ENCODE peak calls at places on chromosomes 12 and 14, in four cellular contexts. K is endothelial cell of umbilical vein, J is K562, Y is GM12878. F is an unnamed sample.
A peak's percentile ranks its signal among the peaks of the same experiment; 100 is the strongest.

GRCh38 chr14:64760146-64760755 is 56.0 kb downstream of the PLEKHG3 start:
- DNase-seq in K (peak; percentile 32), J (peak; percentile 64), Y (no peak), F (peak; percentile 34)

GRCh38 chr12:130476451-130476850 is 138.8 kb downstream of the PIWIL1 start:
- DNase-seq in K (no peak), J (no peak), Y (no peak), F (no peak)

GRCh38 chr14:99524804-99525698 is 43.8 kb downstream of the CCNK start:
- DNase-seq in K (peak; percentile 24), J (peak; percentile 28), Y (no peak), F (no peak)

GRCh38 chr12:19130224-19131019 is 889 bp downstream of the PLEKHA5 start:
- DNase-seq in K (peak; percentile 44), J (peak; percentile 69), Y (no peak), F (no peak)

GRCh38 chr12:2108166-2108565 is 55.4 kb downstream of the CACNA1C start:
- DNase-seq in K (no peak), J (no peak), Y (no peak), F (no peak)

GRCh38 chr14:23160924-23161522 is 22.4 kb downstream of the SLC7A8 start:
- DNase-seq in K (no peak), J (peak; percentile 85), Y (no peak), F (no peak)

GRCh38 chr12:60710246-60710645 is 1114.4 kb downstream of the SLC16A7 start:
- DNase-seq in K (no peak), J (no peak), Y (no peak), F (no peak)

GRCh38 chr14:75654127-75654732 is 6.4 kb downstream of the ERG28 start:
- DNase-seq in K (peak; percentile 77), J (peak; percentile 63), Y (peak; percentile 38), F (peak; percentile 60)

GRCh38 chr12:7197846-7198245 is 8.4 kb downstream of the PEX5 start:
- DNase-seq in K (no peak), J (no peak), Y (no peak), F (peak; percentile 73)

GRCh38 chr14:21049263-21049662 is 7.1 kb downstream of the RNASE7 start:
- DNase-seq in K (no peak), J (no peak), Y (no peak), F (no peak)

GRCh38 chr14:85580536-85581165 is 50.7 kb downstream of the FLRT2 start:
- DNase-seq in K (peak; percentile 49), J (no peak), Y (no peak), F (no peak)

GRCh38 chr12:63149884-63150254 is 1.1 kb downstream of the AVPR1A start:
- DNase-seq in K (no peak), J (no peak), Y (no peak), F (no peak)

GRCh38 chr12:89181271-89181920 is 170.9 kb downstream of the DUSP6 start:
- DNase-seq in K (peak; percentile 84), J (peak; percentile 11), Y (no peak), F (no peak)

GRCh38 chr12:49796606-49797451 is 31.4 kb downstream of the NCKAP5L start:
- DNase-seq in K (no peak), J (no peak), Y (no peak), F (no peak)

GRCh38 chr12:75863475-75863874 is 168.1 kb downstream of the PHLDA1 start:
- DNase-seq in K (no peak), J (no peak), Y (no peak), F (no peak)

GRCh38 chr12:93682846-93683261 is 5.7 kb downstream of the CRADD start:
- DNase-seq in K (no peak), J (peak; percentile 56), Y (no peak), F (peak; percentile 28)

GRCh38 chr12:89247541-89247942 is 104.8 kb downstream of the DUSP6 start:
- DNase-seq in K (no peak), J (no peak), Y (no peak), F (peak; percentile 36)

GRCh38 chr12:80195143-80195726 is 95.9 kb downstream of the OTOGL start:
- DNase-seq in K (peak; percentile 79), J (peak; percentile 15), Y (no peak), F (peak; percentile 16)

GRCh38 chr14:91893659-91894058 is 26.3 kb upstream of the TC2N start:
- DNase-seq in K (no peak), J (no peak), Y (no peak), F (no peak)

GRCh38 chr14:44963775-44964380 is 1.9 kb downstream of the TOGARAM1 start:
- DNase-seq in K (peak; percentile 14), J (peak; percentile 6), Y (no peak), F (peak; percentile 41)

GRCh38 chr14:96125536-96125935 is 79.1 kb upstream of the BDKRB2 start:
- DNase-seq in K (no peak), J (no peak), Y (no peak), F (no peak)
- TF ChIP-seq MYC in K (no peak), J (no peak), Y (no peak), F (no peak)

GRCh38 chr14:103333754-103334643 is at the start of gene EIF5:
- DNase-seq in K (peak; percentile 99), J (peak; percentile 97), Y (peak; percentile 95), F (peak; percentile 94)

GRCh38 chr14:103336191-103336590 is 2.2 kb downstream of the EIF5 start:
- DNase-seq in K (no peak), J (no peak), Y (no peak), F (no peak)

GRCh38 chr14:103332143-103332919 is 1.7 kb upstream of the EIF5 start:
- DNase-seq in K (no peak), J (peak; percentile 60), Y (no peak), F (no peak)

GRCh38 chr14:103337794-103338193 is 3.8 kb downstream of the EIF5 start:
- DNase-seq in K (no peak), J (no peak), Y (no peak), F (no peak)

GRCh38 chr14:103334644-103335603 is 887 bp downstream of the EIF5 start:
- DNase-seq in K (peak; percentile 76), J (peak; percentile 81), Y (no peak), F (peak; percentile 64)
- H4K20me1 ChIP-seq in K (peaks cover 9% of the 10 kb centered on the region), J (peaks cover 20% of the 10 kb centered on the region), Y (peaks cover 16% of the 10 kb centered on the region), F (peaks cover 35% of the 10 kb centered on the region)

DNA sequence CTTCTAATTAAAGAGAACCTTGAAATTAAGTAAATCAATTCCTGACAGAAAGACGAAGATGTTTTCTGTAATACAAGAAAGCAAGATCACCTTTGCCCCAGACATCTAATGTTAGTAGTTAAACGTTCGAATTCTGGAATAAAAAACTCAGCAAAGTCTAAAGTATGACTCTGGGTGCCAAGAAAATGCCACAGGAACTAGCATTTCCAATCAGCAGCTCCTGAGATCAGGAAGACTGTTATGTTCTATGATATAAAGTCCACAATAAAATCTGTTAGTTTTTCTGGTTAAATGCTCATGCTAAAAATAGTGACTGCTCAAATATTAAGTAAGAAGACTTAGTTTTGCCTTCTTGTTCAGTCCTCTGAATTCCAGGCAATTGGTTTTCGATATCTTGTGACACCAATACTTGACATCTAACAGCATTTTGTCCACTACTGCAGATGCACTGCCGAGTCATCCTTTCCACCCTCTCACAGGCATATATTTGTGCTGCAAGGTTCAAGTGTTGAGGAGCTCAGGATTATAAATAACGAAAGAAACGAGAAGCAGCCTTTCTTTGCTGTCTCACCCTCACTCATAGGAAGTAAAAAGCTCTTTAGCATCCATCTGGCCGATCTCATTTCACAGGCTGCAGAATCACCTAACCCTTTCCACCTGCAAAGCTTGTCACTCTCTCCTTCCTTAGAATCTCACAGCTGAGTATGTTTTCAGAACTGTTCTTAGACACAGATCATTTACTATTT is 32.0 kb downstream of the SSH1 start:
- DNase-seq in K (no peak), J (no peak), Y (peak; percentile 63), F (no peak)
- TF ChIP-seq MYC in K (no peak), J (no peak), Y (no peak), F (no peak)

GRCh38 chr12:120131116-120131515 is 14.6 kb upstream of the RAB35 start:
- DNase-seq in K (no peak), J (no peak), Y (no peak), F (no peak)

GRCh38 chr12:120132437-120132836 is 15.9 kb upstream of the RAB35 start:
- DNase-seq in K (no peak), J (no peak), Y (no peak), F (no peak)

GRCh38 chr12:120132863-120133385 is 16.4 kb upstream of the RAB35 start:
- DNase-seq in K (no peak), J (no peak), Y (peak; percentile 92), F (no peak)

GRCh38 chr12:120136093-120136770 is 19.7 kb upstream of the RAB35 start:
- DNase-seq in K (no peak), J (no peak), Y (no peak), F (no peak)

GRCh38 chr12:120134307-120134980 is 17.9 kb upstream of the RAB35 start:
- DNase-seq in K (no peak), J (no peak), Y (no peak), F (no peak)
- H4K20me1 ChIP-seq in K (no peaks in the 10 kb centered on the region), J (no peaks in the 10 kb centered on the region), Y (no peaks in the 10 kb centered on the region), F (no peaks in the 10 kb centered on the region)

GRCh38 chr12:104549820-104550480 is 93.2 kb downstream of the CHST11 start:
- DNase-seq in K (no peak), J (no peak), Y (no peak), F (no peak)

GRCh38 chr12:104551313-104551931 is 94.7 kb downstream of the CHST11 start:
- DNase-seq in K (no peak), J (no peak), Y (no peak), F (no peak)

GRCh38 chr12:104547239-104547638 is 90.5 kb downstream of the CHST11 start:
- DNase-seq in K (no peak), J (no peak), Y (no peak), F (no peak)

GRCh38 chr12:104544836-104545235 is 88.1 kb downstream of the CHST11 start:
- DNase-seq in K (no peak), J (no peak), Y (no peak), F (no peak)

GRCh38 chr12:104546575-104546974 is 89.8 kb downstream of the CHST11 start:
- DNase-seq in K (peak; percentile 13), J (no peak), Y (no peak), F (no peak)
- TF ChIP-seq MYC in K (no peak), J (no peak), Y (no peak), F (no peak)

DNA sequence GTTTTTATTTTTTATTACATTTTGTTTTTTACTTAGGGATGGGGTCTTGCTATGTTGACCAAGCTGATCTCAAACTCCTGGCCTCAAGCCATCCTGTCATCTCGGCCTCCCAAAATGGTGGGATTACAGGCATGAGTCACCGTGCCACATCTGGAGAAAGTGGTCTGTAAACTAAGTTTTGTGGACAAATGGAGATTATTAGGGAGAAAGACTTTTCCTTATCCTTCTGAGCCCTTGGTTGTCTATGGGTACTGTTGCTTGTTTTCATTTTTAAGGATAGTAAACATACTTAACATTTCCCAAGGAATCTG is 37.8 kb downstream of the WNK1 start:
- DNase-seq in K (no peak), J (peak; percentile 32), Y (no peak), F (no peak)
- H4K20me1 ChIP-seq in K (peaks cover 19% of the 10 kb centered on the region), J (no peaks in the 10 kb centered on the region), Y (no peaks in the 10 kb centered on the region), F (peaks cover 34% of the 10 kb centered on the region)

F was measured in HepG2.